ENCODE peak calls at places on chromosomes 1 and 21, in four cellular contexts. F, B, H and J are unnamed samples.

GRCh38 chr1:222104661-222105392 is 362.9 kb upstream of the DUSP10 start:
- DNase-seq in F (no peak), H (peak), B (no peak), J (no peak)

GRCh38 chr1:16498573-16499359 is 15.3 kb downstream of the RNU1-1 start:
- DNase-seq in F (peak), H (peak), B (peak), J (peak)

GRCh38 chr1:117367769-117368059 is 465 bp downstream of the MAN1A2 start:
- DNase-seq in H (peak), B (peak), F (no peak), J (peak)

GRCh38 chr1:39832294-39832693 is 43.6 kb upstream of the BMP8B start:
- DNase-seq in B (no peak), F (no peak), H (no peak), J (no peak)

GRCh38 chr21:36229181-36229580 is 72.6 kb downstream of the DOP1B start:
- DNase-seq in H (no peak), F (no peak), B (no peak), J (no peak)

GRCh38 chr1:239044829-239045228 is 341.5 kb upstream of the CHRM3 start:
- DNase-seq in F (no peak), H (no peak), B (no peak), J (no peak)

GRCh38 chr1:214670098-214670497 is 67.1 kb downstream of the CENPF start:
- DNase-seq in H (peak), F (peak), B (no peak), J (no peak)

GRCh38 chr21:28540514-28540913 is 452.2 kb downstream of the LTN1 start:
- DNase-seq in H (peak), B (no peak), F (no peak), J (no peak)

GRCh38 chr1:226871636-226872327 is 1.4 kb downstream of the PSEN2 start:
- DNase-seq in F (no peak), B (no peak), H (no peak), J (no peak)

GRCh38 chr1:20499105-20499504 is 8.8 kb downstream of the MUL1 start:
- DNase-seq in F (no peak), H (no peak), B (no peak), J (no peak)

GRCh38 chr1:162561616-162562451 is at the start of gene UAP1:
- DNase-seq in B (no peak), F (no peak), H (no peak), J (peak)

GRCh38 chr1:15323989-15324866 is 77.2 kb downstream of the FHAD1 start:
- DNase-seq in B (no peak), H (no peak), F (no peak), J (no peak)

GRCh38 chr1:40646385-40646784 is 19.1 kb downstream of the RIMS3 start:
- DNase-seq in B (no peak), F (no peak), H (peak), J (no peak)

GRCh38 chr1:111442457-111442856 is 6.6 kb downstream of the WDR77 start:
- DNase-seq in H (no peak), F (no peak), B (no peak), J (no peak)

GRCh38 chr1:172779501-172779900 is 120.6 kb downstream of the FASLG start:
- DNase-seq in B (no peak), H (peak), F (peak), J (no peak)

GRCh38 chr1:202965441-202965821 is 1.6 kb downstream of the CYB5R1 start:
- DNase-seq in F (peak), B (no peak), H (no peak), J (no peak)

GRCh38 chr1:185450917-185451316 is 133.9 kb upstream of the IVNS1ABP start:
- DNase-seq in B (no peak), F (no peak), H (no peak), J (no peak)

GRCh38 chr1:151990058-151990855 is 3.4 kb downstream of the S100A10 start:
- DNase-seq in F (peak), B (no peak), H (no peak), J (no peak)

GRCh38 chr1:164588388-164589341 is 29.7 kb downstream of the PBX1 start:
- DNase-seq in H (peak), B (peak), F (no peak), J (no peak)

GRCh38 chr1:176949033-176949662 is 215.4 kb downstream of the ASTN1 start:
- DNase-seq in F (peak), B (peak), H (peak), J (peak)

GRCh38 chr1:6905790-6906189 is 120.5 kb downstream of the CAMTA1 start:
- DNase-seq in F (no peak), B (no peak), H (no peak), J (no peak)

GRCh38 chr1:2414297-2414958 is 2.1 kb upstream of the PEX10 start:
- DNase-seq in H (peak), B (peak), F (no peak), J (peak)

GRCh38 chr1:180199018-180199417 is 31.0 kb upstream of the LHX4 start:
- DNase-seq in F (no peak), H (no peak), B (no peak), J (no peak)

GRCh38 chr1:70429219-70429618 is 18.2 kb downstream of the CTH start:
- DNase-seq in B (no peak), F (no peak), H (peak), J (no peak)

GRCh38 chr1:25204797-25205441 is 27.4 kb downstream of the SYF2 start:
- DNase-seq in B (peak), H (peak), F (no peak), J (peak)

GRCh38 chr1:79052829-79053449 is 46.4 kb upstream of the ADGRL4 start:
- DNase-seq in H (no peak), F (no peak), B (no peak), J (no peak)
- H2AFZ ChIP-seq in H (peak), F (no peak), B (no peak), J (peak)

GRCh38 chr1:97451422-97451821 is 469.4 kb downstream of the DPYD start:
- DNase-seq in B (no peak), H (no peak), F (no peak), J (no peak)
- H2AFZ ChIP-seq in B (no peak), H (no peak), F (no peak), J (no peak)

GRCh38 chr21:44299085-44299457 is 782 bp upstream of the PFKL start:
- DNase-seq in B (no peak), F (no peak), H (peak), J (peak)
- H2AFZ ChIP-seq in B (peak), F (peak), H (peak), J (peak)

GRCh38 chr1:61604684-61605083 is 120.3 kb downstream of the TM2D1 start:
- DNase-seq in F (no peak), B (no peak), H (no peak), J (no peak)

GRCh38 chr1:61609040-61609439 is 115.9 kb downstream of the TM2D1 start:
- DNase-seq in B (no peak), F (no peak), H (no peak), J (no peak)

GRCh38 chr1:61605607-61606321 is 119.2 kb downstream of the TM2D1 start:
- DNase-seq in B (no peak), H (peak), F (no peak), J (no peak)

GRCh38 chr1:61607448-61607847 is 117.5 kb downstream of the TM2D1 start:
- DNase-seq in H (no peak), F (no peak), B (no peak), J (no peak)

DNA sequence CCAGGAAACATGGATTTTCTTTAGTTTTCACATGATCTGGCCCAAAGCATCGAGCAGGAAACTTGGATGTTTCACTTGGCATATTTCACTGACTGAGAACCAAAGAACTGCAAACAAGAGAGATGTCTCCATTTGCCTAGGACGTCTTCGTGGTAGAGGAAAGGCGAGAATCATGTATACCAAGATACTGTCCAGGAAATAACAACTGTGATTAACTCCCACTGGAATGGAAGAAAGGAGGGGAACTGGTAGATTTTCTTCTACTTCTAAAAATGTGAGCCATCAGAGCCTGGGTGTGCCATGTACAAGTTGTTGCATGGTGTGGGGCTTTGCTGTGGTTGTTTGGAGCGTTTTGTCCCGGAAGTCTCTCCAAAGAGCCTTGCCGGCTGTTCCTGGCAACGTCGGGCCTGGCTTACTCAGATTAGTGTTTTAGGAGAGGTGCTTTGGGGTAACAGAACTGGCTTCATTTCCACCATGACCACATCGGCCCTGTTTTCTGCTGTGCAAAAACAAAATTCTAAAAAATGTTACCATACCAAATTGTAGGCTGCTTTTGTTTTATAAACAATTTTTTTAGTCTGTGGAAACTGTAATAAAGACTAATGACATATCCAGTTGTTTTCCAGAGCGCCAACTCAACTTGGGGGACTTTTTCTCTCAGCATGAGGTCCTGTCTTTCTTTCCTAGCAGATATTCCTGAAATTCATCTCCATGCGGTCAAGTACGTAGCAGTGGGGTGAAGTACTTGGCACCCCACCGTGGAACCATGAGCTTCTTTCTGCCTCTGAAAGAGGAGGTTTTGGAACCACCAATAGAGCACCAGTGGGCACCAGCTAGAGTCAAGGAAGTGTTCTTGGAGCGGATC is 118.3 kb downstream of the TM2D1 start:
- DNase-seq in H (no peak), B (no peak), F (no peak), J (no peak)
- H2AFZ ChIP-seq in H (no peak), B (no peak), F (no peak), J (no peak)